ENCODE peak calls at places on chromosomes 13 and 19, in nine cellular contexts. V is heart right ventricle, T is body of pancreas, U is transverse colon, Z is SJCRH30, H is stomach, D is thoracic aorta, W is NB4, N is mucosa of descending colon. P is an unnamed sample.

GRCh38 chr13:50069255-50069654 is 54.0 kb downstream of the KCNRG start:
- DNase-seq in V (no peak), T (no peak), U (no peak), Z (no peak), H (no peak), D (no peak), W (no peak), N (no peak), P (no peak)

GRCh38 chr19:7772752-7773291 is 9.8 kb downstream of the CLEC4M start:
- DNase-seq in V (no peak), T (no peak), U (no peak), Z (peak; percentile 6), H (no peak), D (no peak), W (peak; percentile 96), N (no peak), P (peak; percentile 57)

GRCh38 chr13:77740931-77741586 is 43.6 kb downstream of the SLAIN1 start:
- DNase-seq in V (no peak), T (no peak), U (no peak), Z (no peak), H (no peak), D (no peak), W (no peak), N (no peak), P (no peak)

GRCh38 chr13:112748947-112749346 is 59.1 kb downstream of the ATP11A start:
- DNase-seq in V (peak; percentile 69), T (peak; percentile 33), U (no peak), Z (no peak), H (no peak), D (no peak), W (no peak), N (no peak), P (no peak)

GRCh38 chr13:49302817-49303216 is 55.1 kb downstream of the CDADC1 start:
- DNase-seq in V (no peak), T (no peak), U (no peak), Z (no peak), H (peak; percentile 55), D (no peak), W (no peak), N (no peak), P (no peak)

GRCh38 chr13:63497601-63498000 is 2082.0 kb upstream of the PCDH20 start:
- DNase-seq in V (no peak), T (no peak), U (no peak), Z (no peak), H (no peak), D (no peak), W (no peak), N (no peak), P (no peak)

GRCh38 chr13:27973956-27974662 is 5.0 kb upstream of the CDX2 start:
- DNase-seq in V (no peak), T (no peak), U (no peak), Z (no peak), H (peak; percentile 11), D (no peak), W (no peak), N (peak; percentile 48), P (peak; percentile 63)

GRCh38 chr19:54074851-54075250 is 6.3 kb downstream of the TARM1 start:
- DNase-seq in V (no peak), T (no peak), U (no peak), Z (no peak), H (no peak), D (no peak), W (no peak), N (no peak), P (no peak)

GRCh38 chr13:59364508-59365187 is 799.1 kb downstream of the DIAPH3 start:
- DNase-seq in V (no peak), T (no peak), U (no peak), Z (no peak), H (no peak), D (no peak), W (no peak), N (no peak), P (no peak)

GRCh38 chr19:31054430-31054829 is 294.8 kb downstream of the TSHZ3 start:
- DNase-seq in V (no peak), T (no peak), U (peak; percentile 37), Z (peak; percentile 88), H (peak; percentile 26), D (no peak), W (peak; percentile 53), N (peak; percentile 53), P (no peak)

GRCh38 chr13:71309905-71310304 is 557.1 kb downstream of the DACH1 start:
- DNase-seq in V (no peak), T (no peak), U (no peak), Z (no peak), H (no peak), D (no peak), W (no peak), N (no peak), P (no peak)

GRCh38 chr19:55336101-55336500 is 3.6 kb upstream of the KMT5C start:
- DNase-seq in V (no peak), T (no peak), U (no peak), Z (no peak), H (no peak), D (no peak), W (no peak), N (no peak), P (no peak)

GRCh38 chr19:11064831-11065303 is 24.4 kb upstream of the LDLR start:
- DNase-seq in V (no peak), T (peak; percentile 40), U (no peak), Z (no peak), H (no peak), D (no peak), W (no peak), N (no peak), P (no peak)

GRCh38 chr19:19067276-19068072 is 3.7 kb downstream of the SLC25A42 start:
- DNase-seq in V (no peak), T (no peak), U (no peak), Z (no peak), H (no peak), D (no peak), W (peak; percentile 48), N (no peak), P (no peak)

GRCh38 chr13:77752512-77753069 is 55.1 kb downstream of the SLAIN1 start:
- DNase-seq in V (no peak), T (no peak), U (no peak), Z (no peak), H (no peak), D (no peak), W (no peak), N (no peak), P (no peak)

GRCh38 chr19:16319466-16319865 is 5.2 kb upstream of the KLF2 start:
- DNase-seq in V (no peak), T (no peak), U (no peak), Z (peak; percentile 97), H (no peak), D (no peak), W (peak; percentile 63), N (no peak), P (peak; percentile 62)

GRCh38 chr13:99176309-99177276 is 24.1 kb upstream of the UBAC2 start:
- DNase-seq in V (peak; percentile 67), T (peak; percentile 78), U (peak; percentile 81), Z (peak; percentile 78), H (peak; percentile 81), D (no peak), W (peak; percentile 76), N (peak; percentile 78), P (peak; percentile 81)

GRCh38 chr19:57870225-57870624 is 18.6 kb downstream of the ZNF814 start:
- DNase-seq in V (no peak), T (no peak), U (no peak), Z (no peak), H (no peak), D (no peak), W (no peak), N (no peak), P (no peak)

GRCh38 chr19:1528596-1529429 is 4.9 kb downstream of the PLK5 start:
- DNase-seq in V (no peak), T (no peak), U (no peak), Z (no peak), H (no peak), D (no peak), W (no peak), N (no peak), P (no peak)
- H3K4me3 ChIP-seq in V (no peak overlapping the region), T (no peak overlapping the region), U (no peak overlapping the region), Z (no peak overlapping the region), H (no peak overlapping the region), D (no peak overlapping the region), W (no peak overlapping the region), N (no peak overlapping the region), P (no peak overlapping the region)

DNA sequence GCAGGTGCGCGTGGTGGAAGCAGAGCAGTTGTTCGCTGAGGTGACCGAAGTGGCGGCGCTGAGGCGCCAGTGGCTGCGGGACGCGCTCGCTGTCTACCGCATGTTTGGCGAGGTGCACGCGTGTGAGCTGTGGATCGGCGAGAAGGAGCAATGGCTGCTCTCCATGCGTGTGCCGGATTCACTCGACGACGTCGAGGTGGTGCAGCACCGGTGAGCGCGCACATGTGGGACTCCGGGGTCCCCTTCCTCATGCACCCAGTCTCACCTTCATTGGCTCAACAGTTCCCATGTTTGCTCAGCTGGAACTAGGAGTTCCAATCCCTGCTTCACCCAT is 46.5 kb downstream of the SPTBN4 start:
- DNase-seq in V (no peak), T (no peak), U (no peak), Z (no peak), H (no peak), D (no peak), W (no peak), N (no peak), P (no peak)
- H3K4me3 ChIP-seq in V (no peak overlapping the region), T (no peak overlapping the region), U (no peak overlapping the region), Z (no peak overlapping the region), H (no peak overlapping the region), D (no peak overlapping the region), W (no peak overlapping the region), N (no peak overlapping the region), P (no peak overlapping the region)

DNA sequence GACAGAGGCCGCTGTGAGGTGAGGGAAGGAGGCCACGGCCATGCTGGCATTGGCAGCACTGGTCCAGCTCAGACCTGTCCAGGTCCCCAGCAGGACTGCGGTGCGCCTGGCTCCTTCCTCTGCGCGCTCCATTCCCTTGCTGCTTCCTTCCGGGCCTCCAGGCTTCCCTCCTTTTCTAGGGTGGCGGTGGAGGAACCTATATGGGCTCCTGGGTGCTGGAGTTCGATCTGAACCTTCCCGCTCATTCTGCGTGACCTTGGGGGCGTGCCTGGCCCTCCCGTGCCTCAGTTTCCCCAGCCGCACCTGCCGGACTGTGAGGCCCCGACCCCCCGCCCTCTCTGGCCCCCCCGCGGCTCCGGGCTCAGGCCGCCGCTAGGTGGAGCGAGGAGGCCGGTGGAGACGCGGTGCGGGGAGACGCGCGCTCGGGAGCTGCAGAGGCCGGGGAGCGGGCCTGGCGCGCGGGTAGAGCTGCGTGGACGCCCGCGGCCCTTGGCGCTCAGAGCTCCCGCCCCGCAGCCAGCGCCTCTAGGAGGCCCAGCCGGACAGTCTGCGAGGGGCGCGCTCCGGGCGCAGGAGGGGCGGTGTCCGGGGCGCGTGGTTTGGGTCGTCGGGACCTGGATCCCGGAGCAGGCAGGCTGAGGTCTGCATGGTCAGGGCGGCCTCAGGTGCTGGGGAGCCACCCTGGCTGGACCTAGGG is 29.9 kb downstream of the EFNA2 start:
- DNase-seq in V (peak; percentile 59), T (peak; percentile 51), U (peak; percentile 64), Z (no peak), H (peak; percentile 63), D (no peak), W (peak; percentile 49), N (peak; percentile 81), P (peak; percentile 75)
- H3K4me3 ChIP-seq in V (no peak overlapping the region), T (no peak overlapping the region), U (peak overlapping the region; percentile 1), Z (no peak overlapping the region), H (peak overlapping the region; percentile 43), D (peak overlapping the region; percentile 35), W (no peak overlapping the region), N (no peak overlapping the region), P (no peak overlapping the region)

DNA sequence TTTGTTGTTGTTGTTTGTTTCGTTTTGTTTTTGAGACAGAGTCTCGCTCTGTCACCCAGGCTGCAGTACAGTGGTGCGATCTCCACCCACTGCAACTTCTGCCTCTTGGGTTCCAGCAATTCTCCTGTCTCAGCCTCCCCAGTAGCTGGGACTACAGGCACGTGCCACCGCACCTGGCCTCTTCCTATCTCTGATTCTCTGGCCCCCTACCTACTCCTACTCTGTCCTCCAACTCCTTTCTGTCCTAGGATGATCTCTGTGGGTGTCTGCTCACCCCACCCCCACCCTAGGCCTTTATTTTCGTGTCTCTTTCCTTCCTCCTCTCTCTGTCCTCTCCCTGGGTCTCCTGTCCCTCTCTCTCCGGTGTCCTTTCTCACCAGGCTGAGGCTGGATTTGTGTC is 1.2 kb downstream of the PIH1D1 start:
- DNase-seq in V (no peak), T (no peak), U (no peak), Z (no peak), H (no peak), D (no peak), W (no peak), N (no peak), P (no peak)
- H3K4me3 ChIP-seq in V (peak overlapping the region; percentile 91), T (no peak overlapping the region), U (no peak overlapping the region), Z (no peak overlapping the region), H (peak overlapping the region; percentile 98), D (peak overlapping the region; percentile 73), W (peak overlapping the region; percentile 99), N (no peak overlapping the region), P (no peak overlapping the region)